ENCODE peak calls at places on chromosomes 4 and X, in eight cellular contexts. C is A172; B is EL; X is AG09309; U is activated effector memory CD4-positive, alpha-beta T cell treated with Interleukin-2 at 50 U/mL for 16 hours; P is stimulated activated CD4-positive, alpha-beta T cell treated with anti-CD3 and anti-CD28 coated beads, Interleukin-4, amount 100 ng/mL, for 24 hours; H is NCI-H1105; D is NCI-H460. V is an unnamed sample.
A peak's percentile ranks its signal among the peaks of the same experiment; 100 is the strongest.

GRCh38 chr4:174919886-174920423 is 1.8 kb downstream of the ADAM29 start:
- DNase-seq in B (no peak), X (no peak), C (no peak), U (no peak), H (no peak), D (no peak), P (no peak), V (no peak)

GRCh38 chr4:173332963-173333657 is 1.0 kb downstream of the HMGB2 start:
- DNase-seq in P (peak; percentile 27), H (no peak), X (no peak), D (no peak), B (peak; percentile 16), C (peak; percentile 25), U (peak; percentile 14), V (no peak)

GRCh38 chr4:38857354-38858096 is 908 bp upstream of the TLR6 start:
- DNase-seq in D (peak; percentile 87), H (no peak), C (peak; percentile 91), P (peak; percentile 53), B (peak; percentile 88), X (peak; percentile 45), U (no peak), V (peak; percentile 83)

GRCh38 chrX:21943460-21944135 is 3.1 kb downstream of the SMS start:
- DNase-seq in D (no peak), P (no peak), C (peak; percentile 85), X (peak; percentile 58), H (no peak), B (peak; percentile 85), U (no peak), V (peak; percentile 35)

GRCh38 chr4:185637162-185637875 is 102.0 kb upstream of the PDLIM3 start:
- DNase-seq in C (no peak), P (no peak), H (no peak), B (no peak), U (no peak), X (no peak), D (no peak), V (no peak)

GRCh38 chr4:96227515-96227914 is 387.6 kb downstream of the PDHA2 start:
- DNase-seq in C (no peak), H (no peak), D (no peak), P (no peak), B (no peak), U (no peak), X (no peak), V (no peak)

GRCh38 chr4:1403591-1404572 is 2.4 kb downstream of the NKX1-1 start:
- DNase-seq in H (no peak), P (no peak), X (no peak), D (no peak), B (no peak), C (no peak), U (no peak), V (no peak)

GRCh38 chrX:34956915-34957314 is 14.3 kb downstream of the FAM47B start:
- DNase-seq in H (no peak), P (no peak), U (no peak), D (no peak), X (peak; percentile 3), B (peak; percentile 57), C (peak; percentile 26), V (no peak)

GRCh38 chr4:48493485-48494100 is 3.5 kb downstream of the ZAR1 start:
- DNase-seq in U (no peak), X (peak; percentile 5), C (no peak), P (no peak), B (no peak), H (no peak), D (no peak), V (no peak)

GRCh38 chr4:124053872-124054538 is 657.4 kb downstream of the SPRY1 start:
- DNase-seq in U (no peak), P (no peak), D (no peak), B (peak; percentile 11), X (no peak), C (no peak), H (no peak), V (no peak)

GRCh38 chr4:173076903-173077629 is 91.5 kb upstream of the GALNT7 start:
- DNase-seq in X (no peak), P (no peak), H (no peak), B (peak; percentile 2), C (peak; percentile 53), D (no peak), U (no peak), V (peak; percentile 11)

GRCh38 chrX:120309873-120310730 is 1.2 kb downstream of the TMEM255A start:
- DNase-seq in B (peak; percentile 57), D (no peak), P (peak; percentile 3), U (no peak), C (peak; percentile 14), H (no peak), X (no peak), V (peak; percentile 39)

GRCh38 chr4:65193985-65194384 is 476.3 kb downstream of the EPHA5 start:
- DNase-seq in B (no peak), P (no peak), H (no peak), X (no peak), U (no peak), D (no peak), C (no peak), V (no peak)

V was measured in NCI-H226.